ENCODE peak calls at places on chromosomes 2 and 18, in nine cellular contexts. M is iris pigment epithelial cell; O is NCI-H1417 treated with DMSO at 0.1 percent for 48 hours; F is ovary; W is GM23248; V is stimulated activated CD8-positive, alpha-beta memory T cell treated with anti-CD3 and anti-CD28 coated beads, Interleukin-7, amount 100 ng/mL, for 24 hours; D is natural killer cell; G is nucleus accumbens; L is activated CD8-positive, alpha-beta memory T cell treated with anti-CD3 and anti-CD28 coated beads, Interleukin-2, amount 50 U/mL, for 48 hours. Q is an unnamed sample.

GRCh38 chr2:241762321-241762932 is 14.2 kb upstream of the GAL3ST2 start:
- DNase-seq in D (no peak), O (no peak), G (no peak), M (no peak), F (no peak), L (peak; percentile 51), V (no peak), W (no peak), Q (no peak)

GRCh38 chr18:62102221-62102620 is 84.6 kb downstream of the PIGN start:
- DNase-seq in G (no peak), M (no peak), V (no peak), L (no peak), W (no peak), O (no peak), F (no peak), D (no peak), Q (no peak)

GRCh38 chr2:60514886-60515407 is 38.5 kb downstream of the BCL11A start:
- DNase-seq in F (no peak), M (no peak), G (no peak), D (no peak), W (no peak), V (no peak), O (no peak), L (no peak), Q (no peak)

GRCh38 chr2:88038263-88039105 is 17.1 kb downstream of the KRCC1 start:
- DNase-seq in D (no peak), M (peak; percentile 96), V (no peak), O (no peak), L (no peak), F (no peak), G (no peak), W (peak; percentile 91), Q (peak; percentile 95)

GRCh38 chr2:35973132-35973736 is 382.3 kb upstream of the CRIM1 start:
- DNase-seq in D (no peak), V (no peak), G (no peak), W (peak; percentile 57), M (peak; percentile 51), L (no peak), F (no peak), O (peak; percentile 33), Q (peak; percentile 69)

GRCh38 chr2:85355073-85355410 is 473 bp downstream of the ELMOD3 start:
- DNase-seq in L (no peak), F (peak; percentile 34), V (no peak), M (no peak), G (no peak), W (peak; percentile 34), O (no peak), D (no peak), Q (peak; percentile 12)

GRCh38 chr2:174243812-174244211 is 4.5 kb downstream of the OLA1 start:
- DNase-seq in W (no peak), L (no peak), D (no peak), V (no peak), O (no peak), F (no peak), M (no peak), G (no peak), Q (no peak)

GRCh38 chr2:23118313-23118712 is 266.7 kb upstream of the KLHL29 start:
- DNase-seq in D (no peak), W (no peak), M (no peak), F (no peak), L (no peak), O (no peak), G (no peak), V (no peak), Q (no peak)

GRCh38 chr2:172484253-172484652 is 56.9 kb downstream of the ITGA6 start:
- DNase-seq in O (no peak), W (peak; percentile 42), V (no peak), D (no peak), M (peak; percentile 28), L (no peak), F (no peak), G (no peak), Q (peak; percentile 55)

GRCh38 chr2:174753038-174753633 is 11.1 kb downstream of the CHRNA1 start:
- DNase-seq in D (no peak), M (no peak), G (no peak), W (no peak), O (no peak), F (no peak), L (no peak), V (no peak), Q (no peak)

GRCh38 chr2:128533101-128533500 is 214.4 kb upstream of the HS6ST1 start:
- DNase-seq in F (no peak), W (no peak), V (no peak), M (no peak), O (no peak), G (no peak), D (no peak), L (no peak), Q (no peak)

GRCh38 chr2:68282814-68283812 is 30.8 kb upstream of the PPP3R1 start:
- DNase-seq in V (no peak), G (no peak), F (no peak), O (peak; percentile 4), W (peak; percentile 63), M (peak; percentile 54), L (no peak), D (no peak), Q (peak; percentile 65)

GRCh38 chr2:24375349-24376087 is 15.2 kb upstream of the ITSN2 start:
- DNase-seq in W (no peak), O (no peak), M (no peak), V (no peak), D (no peak), F (no peak), L (no peak), G (no peak), Q (no peak)

GRCh38 chr18:79943608-79944125 is 7.8 kb downstream of the SLC66A2 start:
- DNase-seq in W (no peak), F (no peak), M (no peak), G (no peak), D (no peak), O (no peak), L (peak; percentile 49), V (no peak), Q (no peak)

GRCh38 chr2:172128484-172128883 is 25.8 kb upstream of the DLX2 start:
- DNase-seq in G (no peak), M (no peak), O (no peak), V (no peak), D (no peak), W (no peak), L (no peak), F (no peak), Q (no peak)

GRCh38 chr2:240733803-240734495 is 42.3 kb downstream of the AQP12A start:
- DNase-seq in O (no peak), F (no peak), D (no peak), M (peak; percentile 7), V (no peak), L (peak; percentile 58), W (no peak), G (no peak), Q (no peak)